ENCODE peak calls at places on chromosomes 6 and 20, in six cellular contexts. L, X, E, G, F and J are unnamed samples.

GRCh38 chr6:38567436-38567835 is 72.3 kb downstream of the BTBD9 start:
- DNase-seq in E (peak; percentile 36), X (no peak), F (peak; percentile 82), G (no peak), L (no peak), J (peak; percentile 89)

GRCh38 chr6:8831366-8832152 is 396.2 kb upstream of the SLC35B3 start:
- DNase-seq in G (no peak), E (no peak), X (no peak), L (no peak), F (no peak), J (no peak)

GRCh38 chr6:7468382-7469081 is 72.9 kb upstream of the DSP start:
- DNase-seq in X (no peak), G (no peak), E (no peak), F (no peak), L (no peak), J (peak; percentile 79)

GRCh38 chr6:24113891-24114290 is 12.1 kb upstream of the NRSN1 start:
- DNase-seq in L (no peak), G (no peak), E (no peak), F (no peak), X (no peak), J (no peak)

GRCh38 chr6:123007885-123008284 is 11.8 kb downstream of the CLVS2 start:
- DNase-seq in F (no peak), E (no peak), L (no peak), X (no peak), G (no peak), J (no peak)

GRCh38 chr20:33175123-33175522 is 7.2 kb downstream of the BPIFA2 start:
- DNase-seq in X (no peak), F (no peak), L (no peak), G (no peak), E (no peak), J (no peak)

GRCh38 chr6:84193140-84193708 is 34.2 kb downstream of the CEP162 start:
- DNase-seq in X (no peak), G (no peak), L (no peak), E (no peak), F (no peak), J (peak; percentile 92)

GRCh38 chr6:906920-907319 is 214.0 kb upstream of the EXOC2 start:
- DNase-seq in L (no peak), F (no peak), E (no peak), G (no peak), X (no peak), J (peak; percentile 73)

GRCh38 chr20:49510562-49511117 is 28.2 kb upstream of the KCNB1 start:
- DNase-seq in L (no peak), E (no peak), G (no peak), X (no peak), F (no peak), J (peak; percentile 90)

GRCh38 chr6:169326067-169326799 is 72.6 kb upstream of the THBS2 start:
- DNase-seq in G (no peak), F (no peak), E (no peak), X (no peak), L (no peak), J (peak; percentile 84)

GRCh38 chr6:37029249-37029959 is 23.9 kb downstream of the FGD2 start:
- DNase-seq in X (no peak), G (peak; percentile 24), E (no peak), L (peak; percentile 53), F (peak; percentile 31), J (peak; percentile 94)

GRCh38 chr6:121867095-121867494 is 431.6 kb downstream of the GJA1 start:
- DNase-seq in X (no peak), G (no peak), F (no peak), L (no peak), E (no peak), J (peak; percentile 24)

GRCh38 chr6:168018664-168019063 is 21.2 kb downstream of the KIF25 start:
- DNase-seq in F (no peak), G (no peak), L (no peak), E (no peak), X (no peak), J (no peak)

GRCh38 chr6:29981211-29981812 is 39.0 kb downstream of the HLA-A start:
- DNase-seq in L (no peak), G (no peak), E (no peak), X (no peak), F (no peak), J (no peak)